ENCODE peak calls at places on chromosomes 16 and 17, in ten cellular contexts. One of them, this sample, is unnamed.

GRCh38 chr16:24499193-24499814 is 40.1 kb upstream of the RBBP6 start:
- DNase-seq in MCF 10A: peak
- DNase-seq in left ventricle myocardium inferior: no peak
- DNase-seq in cardiac fibroblast: peak
- DNase-seq in neural progenitor cell: peak
- DNase-seq in ovary: no peak
- DNase-seq in lower leg skin: no peak
- DNase-seq in upper lobe of right lung: peak
- DNase-seq in IMR-90: peak
- DNase-seq in AG09319: no peak
- DNase-seq in this sample: peak

GRCh38 chr16:9534759-9535158 is 443.3 kb downstream of the HAPSTR1 start:
- DNase-seq in MCF 10A: no peak
- DNase-seq in left ventricle myocardium inferior: no peak
- DNase-seq in cardiac fibroblast: no peak
- DNase-seq in neural progenitor cell: no peak
- DNase-seq in ovary: no peak
- DNase-seq in lower leg skin: no peak
- DNase-seq in upper lobe of right lung: no peak
- DNase-seq in IMR-90: no peak
- DNase-seq in AG09319: no peak
- DNase-seq in this sample: no peak

GRCh38 chr16:24203675-24204074 is 52.5 kb upstream of the CACNG3 start:
- DNase-seq in MCF 10A: no peak
- DNase-seq in left ventricle myocardium inferior: no peak
- DNase-seq in cardiac fibroblast: no peak
- DNase-seq in neural progenitor cell: no peak
- DNase-seq in ovary: no peak
- DNase-seq in lower leg skin: no peak
- DNase-seq in upper lobe of right lung: no peak
- DNase-seq in IMR-90: no peak
- DNase-seq in AG09319: no peak
- DNase-seq in this sample: no peak

GRCh38 chr16:89360760-89361435 is 129.5 kb downstream of the ANKRD11 start:
- DNase-seq in MCF 10A: no peak
- DNase-seq in left ventricle myocardium inferior: no peak
- DNase-seq in cardiac fibroblast: no peak
- DNase-seq in neural progenitor cell: no peak
- DNase-seq in ovary: peak
- DNase-seq in lower leg skin: no peak
- DNase-seq in upper lobe of right lung: peak
- DNase-seq in IMR-90: no peak
- DNase-seq in AG09319: no peak
- DNase-seq in this sample: peak

GRCh38 chr17:5110816-5111215 is 862 bp downstream of the ZNF232 start:
- DNase-seq in MCF 10A: no peak
- DNase-seq in left ventricle myocardium inferior: no peak
- DNase-seq in cardiac fibroblast: no peak
- DNase-seq in neural progenitor cell: no peak
- DNase-seq in ovary: no peak
- DNase-seq in lower leg skin: no peak
- DNase-seq in upper lobe of right lung: no peak
- DNase-seq in IMR-90: no peak
- DNase-seq in AG09319: no peak
- DNase-seq in this sample: no peak

GRCh38 chr16:192686-193085 is 12.4 kb downstream of the HBQ1 start:
- DNase-seq in MCF 10A: no peak
- DNase-seq in left ventricle myocardium inferior: no peak
- DNase-seq in cardiac fibroblast: no peak
- DNase-seq in neural progenitor cell: no peak
- DNase-seq in ovary: no peak
- DNase-seq in lower leg skin: no peak
- DNase-seq in upper lobe of right lung: no peak
- DNase-seq in IMR-90: no peak
- DNase-seq in AG09319: no peak
- DNase-seq in this sample: no peak

GRCh38 chr17:69046130-69046807 is 14.5 kb downstream of the ABCA9 start:
- DNase-seq in MCF 10A: no peak
- DNase-seq in left ventricle myocardium inferior: no peak
- DNase-seq in cardiac fibroblast: no peak
- DNase-seq in neural progenitor cell: peak
- DNase-seq in ovary: no peak
- DNase-seq in lower leg skin: no peak
- DNase-seq in upper lobe of right lung: no peak
- DNase-seq in IMR-90: no peak
- DNase-seq in AG09319: no peak
- DNase-seq in this sample: no peak

GRCh38 chr17:82330322-82331239 is 3.0 kb downstream of the SECTM1 start:
- DNase-seq in MCF 10A: peak
- DNase-seq in left ventricle myocardium inferior: no peak
- DNase-seq in cardiac fibroblast: peak
- DNase-seq in neural progenitor cell: no peak
- DNase-seq in ovary: peak
- DNase-seq in lower leg skin: no peak
- DNase-seq in upper lobe of right lung: peak
- DNase-seq in IMR-90: peak
- DNase-seq in AG09319: no peak
- DNase-seq in this sample: no peak

GRCh38 chr17:35645923-35646322 is 58.8 kb downstream of the AP2B1 start:
- DNase-seq in MCF 10A: no peak
- DNase-seq in left ventricle myocardium inferior: no peak
- DNase-seq in cardiac fibroblast: no peak
- DNase-seq in neural progenitor cell: no peak
- DNase-seq in ovary: no peak
- DNase-seq in lower leg skin: no peak
- DNase-seq in upper lobe of right lung: no peak
- DNase-seq in IMR-90: peak
- DNase-seq in AG09319: no peak
- DNase-seq in this sample: no peak

GRCh38 chr17:4541328-4542002 is 13.7 kb downstream of the MYBBP1A start:
- DNase-seq in MCF 10A: no peak
- DNase-seq in left ventricle myocardium inferior: no peak
- DNase-seq in cardiac fibroblast: no peak
- DNase-seq in neural progenitor cell: no peak
- DNase-seq in ovary: no peak
- DNase-seq in lower leg skin: peak
- DNase-seq in upper lobe of right lung: no peak
- DNase-seq in IMR-90: no peak
- DNase-seq in AG09319: no peak
- DNase-seq in this sample: no peak

GRCh38 chr17:5584971-5585794 is 874 bp upstream of the NLRP1 start:
- DNase-seq in MCF 10A: peak
- DNase-seq in left ventricle myocardium inferior: peak
- DNase-seq in cardiac fibroblast: peak
- DNase-seq in neural progenitor cell: no peak
- DNase-seq in ovary: no peak
- DNase-seq in lower leg skin: no peak
- DNase-seq in upper lobe of right lung: no peak
- DNase-seq in IMR-90: peak
- DNase-seq in AG09319: peak
- DNase-seq in this sample: no peak

GRCh38 chr17:81365601-81366585 is 29.4 kb upstream of the BAHCC1 start:
- DNase-seq in MCF 10A: peak
- DNase-seq in left ventricle myocardium inferior: no peak
- DNase-seq in cardiac fibroblast: peak
- DNase-seq in neural progenitor cell: no peak
- DNase-seq in ovary: peak
- DNase-seq in lower leg skin: no peak
- DNase-seq in upper lobe of right lung: peak
- DNase-seq in IMR-90: peak
- DNase-seq in AG09319: no peak
- DNase-seq in this sample: no peak

GRCh38 chr17:74836691-74837467 is 22.8 kb downstream of the GRIN2C start:
- DNase-seq in MCF 10A: no peak
- DNase-seq in left ventricle myocardium inferior: no peak
- DNase-seq in cardiac fibroblast: no peak
- DNase-seq in neural progenitor cell: no peak
- DNase-seq in ovary: no peak
- DNase-seq in lower leg skin: no peak
- DNase-seq in upper lobe of right lung: no peak
- DNase-seq in IMR-90: no peak
- DNase-seq in AG09319: no peak
- DNase-seq in this sample: no peak

GRCh38 chr16:68719993-68720489 is 17.1 kb upstream of the CDH1 start:
- DNase-seq in MCF 10A: no peak
- DNase-seq in left ventricle myocardium inferior: no peak
- DNase-seq in cardiac fibroblast: no peak
- DNase-seq in neural progenitor cell: no peak
- DNase-seq in ovary: no peak
- DNase-seq in lower leg skin: no peak
- DNase-seq in upper lobe of right lung: no peak
- DNase-seq in IMR-90: no peak
- DNase-seq in AG09319: no peak
- DNase-seq in this sample: peak

GRCh38 chr16:82432261-82432660 is 194.5 kb upstream of the CDH13 start:
- DNase-seq in MCF 10A: no peak
- DNase-seq in left ventricle myocardium inferior: no peak
- DNase-seq in cardiac fibroblast: no peak
- DNase-seq in neural progenitor cell: no peak
- DNase-seq in ovary: no peak
- DNase-seq in lower leg skin: no peak
- DNase-seq in upper lobe of right lung: no peak
- DNase-seq in IMR-90: no peak
- DNase-seq in AG09319: no peak
- DNase-seq in this sample: no peak

GRCh38 chr17:27533874-27534815 is 77.9 kb downstream of the KSR1 start:
- DNase-seq in MCF 10A: peak
- DNase-seq in left ventricle myocardium inferior: no peak
- DNase-seq in cardiac fibroblast: peak
- DNase-seq in neural progenitor cell: peak
- DNase-seq in ovary: no peak
- DNase-seq in lower leg skin: no peak
- DNase-seq in upper lobe of right lung: peak
- DNase-seq in IMR-90: peak
- DNase-seq in AG09319: peak
- DNase-seq in this sample: no peak
- TF ChIP-seq CTCF in MCF 10A: no peak
- TF ChIP-seq CTCF in left ventricle myocardium inferior: no peak
- TF ChIP-seq CTCF in cardiac fibroblast: no peak
- TF ChIP-seq CTCF in neural progenitor cell: peak
- TF ChIP-seq CTCF in ovary: no peak
- TF ChIP-seq CTCF in lower leg skin: no peak
- TF ChIP-seq CTCF in upper lobe of right lung: no peak
- TF ChIP-seq CTCF in IMR-90: no peak
- TF ChIP-seq CTCF in AG09319: no peak
- TF ChIP-seq CTCF in this sample: no peak

GRCh38 chr16:5042574-5043171 is 8.9 kb upstream of the NAGPA start:
- DNase-seq in MCF 10A: no peak
- DNase-seq in left ventricle myocardium inferior: no peak
- DNase-seq in cardiac fibroblast: no peak
- DNase-seq in neural progenitor cell: peak
- DNase-seq in ovary: no peak
- DNase-seq in lower leg skin: no peak
- DNase-seq in upper lobe of right lung: peak
- DNase-seq in IMR-90: peak
- DNase-seq in AG09319: no peak
- DNase-seq in this sample: no peak
- TF ChIP-seq CTCF in MCF 10A: no peak
- TF ChIP-seq CTCF in left ventricle myocardium inferior: no peak
- TF ChIP-seq CTCF in cardiac fibroblast: no peak
- TF ChIP-seq CTCF in neural progenitor cell: peak
- TF ChIP-seq CTCF in ovary: no peak
- TF ChIP-seq CTCF in lower leg skin: no peak
- TF ChIP-seq CTCF in upper lobe of right lung: no peak
- TF ChIP-seq CTCF in IMR-90: peak
- TF ChIP-seq CTCF in AG09319: no peak
- TF ChIP-seq CTCF in this sample: no peak

GRCh38 chr16:28219283-28219682 is 7.5 kb upstream of the XPO6 start:
- DNase-seq in MCF 10A: no peak
- DNase-seq in left ventricle myocardium inferior: no peak
- DNase-seq in cardiac fibroblast: no peak
- DNase-seq in neural progenitor cell: peak
- DNase-seq in ovary: no peak
- DNase-seq in lower leg skin: no peak
- DNase-seq in upper lobe of right lung: no peak
- DNase-seq in IMR-90: peak
- DNase-seq in AG09319: no peak
- DNase-seq in this sample: no peak

GRCh38 chr16:28217326-28217725 is 5.6 kb upstream of the XPO6 start:
- DNase-seq in MCF 10A: no peak
- DNase-seq in left ventricle myocardium inferior: no peak
- DNase-seq in cardiac fibroblast: no peak
- DNase-seq in neural progenitor cell: no peak
- DNase-seq in ovary: no peak
- DNase-seq in lower leg skin: no peak
- DNase-seq in upper lobe of right lung: no peak
- DNase-seq in IMR-90: no peak
- DNase-seq in AG09319: no peak
- DNase-seq in this sample: no peak

GRCh38 chr16:28212532-28212873 is 738 bp upstream of the XPO6 start:
- DNase-seq in MCF 10A: peak
- DNase-seq in left ventricle myocardium inferior: no peak
- DNase-seq in cardiac fibroblast: peak
- DNase-seq in neural progenitor cell: no peak
- DNase-seq in ovary: no peak
- DNase-seq in lower leg skin: no peak
- DNase-seq in upper lobe of right lung: no peak
- DNase-seq in IMR-90: peak
- DNase-seq in AG09319: no peak
- DNase-seq in this sample: no peak

GRCh38 chr16:28213396-28213795 is 1.6 kb upstream of the XPO6 start:
- DNase-seq in MCF 10A: no peak
- DNase-seq in left ventricle myocardium inferior: no peak
- DNase-seq in cardiac fibroblast: no peak
- DNase-seq in neural progenitor cell: no peak
- DNase-seq in ovary: no peak
- DNase-seq in lower leg skin: no peak
- DNase-seq in upper lobe of right lung: no peak
- DNase-seq in IMR-90: no peak
- DNase-seq in AG09319: no peak
- DNase-seq in this sample: no peak

DNA sequence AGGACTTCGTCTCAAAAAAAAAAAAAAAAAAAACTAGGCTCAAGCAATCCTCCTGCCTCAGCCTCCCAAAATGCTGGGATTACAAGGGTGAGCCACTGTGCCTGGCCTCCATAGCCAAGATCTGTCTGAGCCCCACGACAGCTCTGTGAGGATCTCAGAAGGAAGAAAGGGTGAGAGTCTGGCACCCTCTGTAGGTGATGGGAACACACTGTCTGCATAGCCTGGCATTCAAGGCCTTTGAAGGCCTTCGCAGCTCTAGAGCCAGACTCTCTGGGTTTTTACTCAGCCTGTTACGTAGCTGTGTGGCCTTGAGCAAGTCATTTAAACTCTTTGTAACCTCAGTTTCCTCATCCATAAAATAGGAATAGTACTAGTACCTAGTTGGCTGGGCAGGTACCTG is 6.3 kb upstream of the XPO6 start:
- DNase-seq in MCF 10A: peak
- DNase-seq in left ventricle myocardium inferior: no peak
- DNase-seq in cardiac fibroblast: peak
- DNase-seq in neural progenitor cell: peak
- DNase-seq in ovary: no peak
- DNase-seq in lower leg skin: no peak
- DNase-seq in upper lobe of right lung: no peak
- DNase-seq in IMR-90: peak
- DNase-seq in AG09319: no peak
- DNase-seq in this sample: peak
- TF ChIP-seq CTCF in MCF 10A: peak
- TF ChIP-seq CTCF in left ventricle myocardium inferior: peak
- TF ChIP-seq CTCF in cardiac fibroblast: peak
- TF ChIP-seq CTCF in neural progenitor cell: peak
- TF ChIP-seq CTCF in ovary: no peak
- TF ChIP-seq CTCF in lower leg skin: no peak
- TF ChIP-seq CTCF in upper lobe of right lung: peak
- TF ChIP-seq CTCF in IMR-90: peak
- TF ChIP-seq CTCF in AG09319: peak
- TF ChIP-seq CTCF in this sample: peak

GRCh38 chr16:31350275-31351005 is 4.5 kb upstream of the ITGAX start:
- DNase-seq in MCF 10A: no peak
- DNase-seq in left ventricle myocardium inferior: no peak
- DNase-seq in cardiac fibroblast: no peak
- DNase-seq in neural progenitor cell: no peak
- DNase-seq in ovary: no peak
- DNase-seq in lower leg skin: no peak
- DNase-seq in upper lobe of right lung: peak
- DNase-seq in IMR-90: no peak
- DNase-seq in AG09319: no peak
- DNase-seq in this sample: no peak
- TF ChIP-seq CTCF in MCF 10A: no peak
- TF ChIP-seq CTCF in left ventricle myocardium inferior: no peak
- TF ChIP-seq CTCF in cardiac fibroblast: no peak
- TF ChIP-seq CTCF in neural progenitor cell: no peak
- TF ChIP-seq CTCF in ovary: no peak
- TF ChIP-seq CTCF in lower leg skin: no peak
- TF ChIP-seq CTCF in upper lobe of right lung: no peak
- TF ChIP-seq CTCF in IMR-90: no peak
- TF ChIP-seq CTCF in AG09319: no peak
- TF ChIP-seq CTCF in this sample: no peak